ENCODE peak calls at places on chromosomes 16 and 17, in five cellular contexts. E is heart right ventricle, C is brain microvascular endothelial cell, K is fibroblast of the aortic adventitia, J is AG10803. W is an unnamed sample.

GRCh38 chr17:45098869-45099616 is 33.3 kb downstream of the PLCD3 start:
- DNase-seq in J (peak; percentile 84), E (peak; percentile 88), K (peak; percentile 87), C (peak; percentile 60), W (peak; percentile 72)

GRCh38 chr17:61412860-61413653 is 13.4 kb downstream of the TBX2 start:
- DNase-seq in C (no peak), K (no peak), E (no peak), J (no peak), W (no peak)

GRCh38 chr16:782766-783403 is 5.3 kb downstream of the RPUSD1 start:
- DNase-seq in C (no peak), K (no peak), E (no peak), J (no peak), W (no peak)

GRCh38 chr16:63998-64913 is 8.2 kb downstream of the RHBDF1 start:
- DNase-seq in J (no peak), K (no peak), C (no peak), E (no peak), W (no peak)

GRCh38 chr17:75153854-75154194 is 488 bp downstream of the JPT1 start:
- DNase-seq in C (no peak), E (no peak), K (no peak), J (no peak), W (no peak)

GRCh38 chr17:2860045-2860444 is 63.8 kb downstream of the RAP1GAP2 start:
- DNase-seq in C (no peak), E (no peak), J (no peak), K (no peak), W (no peak)

GRCh38 chr16:57141822-57142631 is 43.8 kb downstream of the PSME3IP1 start:
- DNase-seq in C (no peak), E (no peak), K (no peak), J (no peak), W (no peak)

GRCh38 chr17:82936768-82937171 is 96.9 kb upstream of the ZNF750 start:
- DNase-seq in J (no peak), K (no peak), C (no peak), E (peak; percentile 6), W (no peak)

GRCh38 chr16:17939723-17940122 is 396.8 kb downstream of the NPIPA8 start:
- DNase-seq in J (no peak), E (no peak), C (no peak), K (no peak), W (no peak)

GRCh38 chr17:333626-334396 is 18.8 kb downstream of the RPH3AL start:
- DNase-seq in E (peak; percentile 79), K (peak; percentile 2), J (no peak), C (peak; percentile 32), W (peak; percentile 12)

GRCh38 chr16:29729116-29729521 is 16.7 kb downstream of the C16orf54 start:
- DNase-seq in E (no peak), J (peak; percentile 56), K (peak; percentile 55), C (peak; percentile 31), W (peak; percentile 32)

GRCh38 chr17:80892900-80893603 is 98.6 kb upstream of the CHMP6 start:
- DNase-seq in K (peak; percentile 27), C (peak; percentile 70), J (peak; percentile 37), E (no peak), W (peak; percentile 80)

GRCh38 chr17:74903671-74904070 is 10.2 kb upstream of the FADS6 start:
- DNase-seq in E (no peak), J (no peak), C (no peak), K (no peak), W (no peak)

GRCh38 chr17:18248300-18248731 is 10.2 kb downstream of the FLII start:
- DNase-seq in J (peak; percentile 59), K (peak; percentile 79), C (no peak), E (peak; percentile 51), W (peak; percentile 66)

GRCh38 chr16:58046936-58047335 is 21.4 kb downstream of the MMP15 start:
- DNase-seq in E (no peak), C (no peak), J (no peak), K (no peak), W (no peak)

GRCh38 chr17:72135546-72136325 is 14.9 kb downstream of the SOX9 start:
- DNase-seq in E (no peak), K (peak; percentile 42), C (no peak), J (peak; percentile 38), W (no peak)

DNA sequence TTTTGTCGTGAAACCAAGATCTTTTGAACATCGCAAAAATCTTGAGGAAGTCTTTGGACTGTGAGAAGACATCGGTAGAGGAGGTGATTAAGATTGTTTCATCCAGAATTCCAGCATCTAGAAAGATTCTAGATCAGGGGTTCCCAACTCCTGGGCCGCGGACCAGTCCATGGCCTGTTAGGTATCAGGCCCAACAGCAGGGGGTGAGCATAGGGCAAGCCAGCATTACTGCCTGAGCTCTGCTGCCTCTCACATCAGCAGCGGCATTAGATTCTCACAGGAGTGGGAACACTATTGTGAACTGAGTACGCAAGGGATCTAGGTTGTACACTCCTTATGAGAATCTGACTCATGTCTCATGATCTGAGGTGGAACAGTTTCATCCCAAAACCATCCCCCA is 600.6 kb upstream of the CDH11 start:
- DNase-seq in C (no peak), K (no peak), J (no peak), E (no peak), W (no peak)
- TF ChIP-seq CTCF in C (no peak), K (no peak), J (no peak), E (no peak), W (no peak)

GRCh38 chr16:18965555-18965954 is 18.2 kb upstream of the TMC7 start:
- DNase-seq in C (no peak), K (no peak), J (no peak), E (no peak), W (no peak)

GRCh38 chr16:18969855-18970240 is 13.9 kb upstream of the TMC7 start:
- DNase-seq in C (no peak), K (no peak), E (no peak), J (no peak), W (no peak)

GRCh38 chr16:18966791-18967190 is 16.9 kb upstream of the TMC7 start:
- DNase-seq in J (no peak), E (no peak), C (no peak), K (no peak), W (no peak)

GRCh38 chr16:18975109-18975508 is 8.6 kb upstream of the TMC7 start:
- DNase-seq in E (no peak), J (no peak), C (no peak), K (no peak), W (no peak)

GRCh38 chr16:18969050-18969854 is 14.5 kb upstream of the TMC7 start:
- DNase-seq in K (peak; percentile 82), C (peak; percentile 77), J (peak; percentile 68), E (peak; percentile 88), W (peak; percentile 68)
- H3K4me3 ChIP-seq in K (peak overlapping the region; percentile 64), C (peak overlapping the region; percentile 34), J (peak overlapping the region; percentile 58), E (peak overlapping the region; percentile 55), W (peak overlapping the region; percentile 34)

GRCh38 chr16:20740007-20740883 is 1.4 kb downstream of the THUMPD1 start:
- DNase-seq in K (peak; percentile 5), E (no peak), J (peak; percentile 3), C (peak; percentile 3), W (peak; percentile 5)

GRCh38 chr16:20740901-20741491 is 622 bp downstream of the THUMPD1 start:
- DNase-seq in K (peak; percentile 74), E (peak; percentile 91), C (peak; percentile 76), J (peak; percentile 68), W (peak; percentile 75)

GRCh38 chr16:20744922-20745440 is 3.4 kb upstream of the THUMPD1 start:
- DNase-seq in J (no peak), E (no peak), C (no peak), K (no peak), W (no peak)

GRCh38 chr16:20743591-20743990 is 2.0 kb upstream of the THUMPD1 start:
- DNase-seq in C (no peak), J (no peak), E (no peak), K (no peak), W (no peak)

DNA sequence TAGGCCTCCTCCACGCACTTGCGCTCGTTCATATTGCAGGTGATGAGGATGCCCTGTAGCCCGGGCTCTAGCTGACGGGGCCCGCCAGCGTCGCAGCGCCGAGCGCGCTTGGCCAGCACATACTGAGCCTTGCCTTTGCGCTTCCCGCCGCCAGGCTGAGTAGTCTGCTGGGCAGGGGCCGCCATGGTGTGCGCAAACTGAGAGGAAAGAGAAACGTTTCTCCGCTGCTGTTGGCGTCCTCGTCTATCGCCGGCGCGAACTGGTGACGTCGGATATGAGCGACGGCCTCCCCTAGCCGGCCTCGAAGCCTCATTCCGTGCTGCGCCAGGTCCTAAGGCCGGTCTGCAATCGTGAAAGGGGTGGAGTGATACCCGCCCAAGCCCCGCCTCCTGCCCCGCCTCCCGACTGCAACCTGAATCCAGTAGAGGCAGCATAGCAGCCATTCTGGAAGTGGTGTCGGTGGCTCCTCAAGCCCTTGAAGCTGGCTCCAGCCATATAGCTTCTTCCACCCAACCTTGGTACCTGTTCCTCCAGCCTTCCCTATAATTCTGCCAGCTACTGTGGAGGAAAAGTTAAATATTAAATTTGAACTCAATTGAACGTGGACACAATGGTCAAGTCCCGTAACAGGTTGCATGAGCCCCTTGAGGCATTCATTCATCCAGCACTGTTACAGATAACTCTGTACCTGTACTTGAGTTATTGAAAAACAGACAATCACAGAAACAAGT is at the start of gene THUMPD1:
- DNase-seq in K (peak; percentile 93), J (peak; percentile 94), E (peak; percentile 97), C (peak; percentile 98), W (peak; percentile 96)
- TF ChIP-seq CTCF in K (peak; percentile 38), J (peak; percentile 35), E (peak; percentile 32), C (peak; percentile 41), W (peak; percentile 11)

DNA sequence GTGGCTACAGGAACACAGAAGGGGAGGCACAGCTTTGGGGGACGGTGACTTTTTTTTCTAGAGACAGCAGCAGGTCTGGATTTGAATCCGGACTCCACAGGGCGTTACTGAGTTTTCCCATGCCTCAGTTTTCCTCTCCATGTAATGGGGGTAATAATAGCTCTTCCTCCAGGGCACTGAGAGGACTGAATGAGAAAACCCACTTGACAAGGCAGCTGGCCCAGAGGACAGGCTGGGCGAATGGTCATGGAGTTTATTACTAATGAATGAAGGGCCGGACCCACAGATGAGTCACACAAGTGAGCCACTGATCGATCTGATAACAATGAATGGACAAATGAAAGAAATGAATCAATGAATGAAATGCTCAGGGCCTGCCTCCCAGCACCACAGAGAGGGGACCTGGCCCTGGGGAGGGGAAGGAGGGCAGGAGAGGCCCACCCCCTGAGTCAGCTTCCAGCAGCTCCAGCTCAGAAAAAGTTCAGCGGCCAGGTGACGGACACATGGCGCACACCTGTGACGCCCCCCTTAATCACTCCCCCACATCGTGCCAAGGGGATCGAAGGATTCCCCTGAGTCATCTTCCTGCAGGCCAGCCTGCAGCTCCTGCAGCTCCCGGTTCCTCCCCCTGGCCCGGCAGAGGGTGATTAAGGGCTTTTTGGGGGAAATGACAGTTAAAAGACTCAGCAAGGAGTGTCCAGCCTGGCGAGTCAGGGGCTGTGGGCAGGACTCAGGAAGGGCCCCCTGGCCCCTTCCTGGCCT is 54.3 kb downstream of the SOCS1 start:
- DNase-seq in K (peak; percentile 82), E (no peak), C (peak; percentile 63), J (peak; percentile 72), W (peak; percentile 70)
- H3K4me3 ChIP-seq in K (no peak overlapping the region), E (no peak overlapping the region), C (no peak overlapping the region), J (no peak overlapping the region), W (no peak overlapping the region)

GRCh38 chr16:88747588-88748301 is 37.3 kb downstream of the PIEZO1 start:
- DNase-seq in K (no peak), C (no peak), J (no peak), E (no peak), W (no peak)
- TF ChIP-seq CTCF in K (no peak), C (peak; percentile 50), J (peak; percentile 27), E (peak; percentile 6), W (peak; percentile 25)

GRCh38 chr16:88639231-88640038 is 1.1 kb downstream of the IL17C start:
- DNase-seq in K (no peak), E (no peak), C (no peak), J (no peak), W (no peak)
- H3K4me3 ChIP-seq in K (no peak overlapping the region), E (no peak overlapping the region), C (no peak overlapping the region), J (no peak overlapping the region), W (no peak overlapping the region)